ENCODE peak calls at places on chromosomes 11 and 22, in four cellular contexts. C is cardiac fibroblast; O is stimulated activated CD4-positive, alpha-beta T cell treated with anti-CD3 and anti-CD28 coated beads, Interleukin-12 subunit alpha, Interleukin-12 subunit beta, amount 100 ng/mL, for 48 hours; A is activated CD8-positive, alpha-beta memory T cell treated with anti-CD3 and anti-CD28 coated beads, Interleukin-2, amount 50 U/mL, for 48 hours. V is an unnamed sample.

GRCh38 chr22:46934746-46935491 is 172.5 kb downstream of the TBC1D22A start:
- DNase-seq in C (peak), O (no peak), A (peak), V (no peak)

GRCh38 chr22:25120761-25121212 is 78.9 kb upstream of the CRYBB3 start:
- DNase-seq in C (no peak), O (no peak), A (no peak), V (no peak)

GRCh38 chr11:57339305-57339704 is 1.2 kb downstream of the P2RX3 start:
- DNase-seq in C (no peak), O (no peak), A (no peak), V (no peak)

GRCh38 chr11:6604081-6604626 is 580 bp downstream of the ILK start:
- DNase-seq in C (peak), O (no peak), A (peak), V (no peak)

GRCh38 chr11:28529540-28530410 is 421.6 kb downstream of the METTL15 start:
- DNase-seq in C (peak), O (no peak), A (no peak), V (no peak)

GRCh38 chr11:55726715-55727324 is 46.4 kb upstream of the OR5D13 start:
- DNase-seq in C (no peak), O (no peak), A (no peak), V (no peak)

GRCh38 chr22:25057013-25057881 is 104.7 kb downstream of the KIAA1671 start:
- DNase-seq in C (peak), O (peak), A (peak), V (peak)

GRCh38 chr11:45091563-45092392 is 54.7 kb upstream of the PRDM11 start:
- DNase-seq in C (peak), O (no peak), A (no peak), V (no peak)

GRCh38 chr11:118155781-118156530 is 3.3 kb upstream of the SCN4B start:
- DNase-seq in C (no peak), O (no peak), A (no peak), V (no peak)

GRCh38 chr11:112213753-112214152 is 12.5 kb upstream of the PTS start:
- DNase-seq in C (peak), O (no peak), A (no peak), V (no peak)

GRCh38 chr11:73239111-73239521 is 21.0 kb downstream of the P2RY2 start:
- DNase-seq in C (no peak), O (no peak), A (no peak), V (no peak)

GRCh38 chr11:45219411-45219810 is 66.7 kb downstream of the SYT13 start:
- DNase-seq in C (no peak), O (no peak), A (no peak), V (no peak)

GRCh38 chr11:82932564-82932963 is 31.0 kb downstream of the DDIAS start:
- DNase-seq in C (no peak), O (no peak), A (no peak), V (no peak)